ENCODE peak calls at places on chromosome 6, in ten cellular contexts. I, O, L, G, E, S, X, V, A and Y are unnamed samples. For H3K4me1, the result is how much of the 10 kb centered on the place peaks cover.

GRCh38 chr6:81969814-81970213 is 217.3 kb upstream of the TENT5A start:
- DNase-seq in S (no peak), G (no peak), V (no peak), O (no peak), E (no peak), A (peak), X (no peak), I (no peak), L (peak), Y (no peak)

GRCh38 chr6:166774770-166775169 is 147.7 kb upstream of the RPS6KA2 start:
- DNase-seq in E (no peak), L (no peak), G (no peak), A (no peak), X (no peak), S (no peak), I (no peak), O (no peak), V (no peak), Y (no peak)

GRCh38 chr6:156686429-156686939 is 90.7 kb upstream of the ARID1B start:
- DNase-seq in A (no peak), S (peak), V (peak), I (peak), E (no peak), G (peak), O (peak), L (no peak), X (peak), Y (peak)

GRCh38 chr6:32982702-32983492 is 14.5 kb downstream of the BRD2 start:
- DNase-seq in S (no peak), I (no peak), A (no peak), L (no peak), O (no peak), E (no peak), V (no peak), X (no peak), G (peak), Y (no peak)

GRCh38 chr6:159976844-159977241 is 8.0 kb downstream of the IGF2R start:
- DNase-seq in S (peak), I (no peak), E (no peak), G (no peak), O (no peak), A (no peak), X (no peak), V (no peak), L (no peak), Y (no peak)

GRCh38 chr6:28296520-28297060 is 15.2 kb downstream of the PGBD1 start:
- DNase-seq in I (no peak), O (no peak), E (no peak), V (no peak), A (no peak), S (no peak), G (no peak), X (no peak), L (no peak), Y (no peak)

GRCh38 chr6:40330301-40330721 is 256.9 kb downstream of the LRFN2 start:
- DNase-seq in O (no peak), G (no peak), X (no peak), I (no peak), E (no peak), L (no peak), S (no peak), A (no peak), V (no peak), Y (no peak)

GRCh38 chr6:26438000-26438399 is 2.3 kb upstream of the BTN3A3 start:
- DNase-seq in O (no peak), S (no peak), I (no peak), E (no peak), A (no peak), V (no peak), L (no peak), G (no peak), X (no peak), Y (no peak)

GRCh38 chr6:131116755-131117360 is 18.4 kb upstream of the AKAP7 start:
- DNase-seq in S (no peak), O (no peak), V (peak), G (no peak), I (peak), A (no peak), X (no peak), E (peak), L (no peak), Y (no peak)

GRCh38 chr6:16278048-16278724 is 39.8 kb downstream of the GMPR start:
- DNase-seq in I (no peak), L (no peak), S (no peak), G (no peak), E (no peak), A (no peak), X (no peak), V (no peak), O (no peak), Y (no peak)

GRCh38 chr6:140537211-140537610 is 1162.8 kb upstream of the CITED2 start:
- DNase-seq in O (no peak), L (no peak), X (no peak), I (no peak), A (no peak), E (no peak), G (no peak), S (no peak), V (no peak), Y (no peak)

GRCh38 chr6:154901856-154902552 is 93.1 kb upstream of the TIAM2 start:
- DNase-seq in O (no peak), I (no peak), E (no peak), V (no peak), A (no peak), S (no peak), G (no peak), L (no peak), X (no peak), Y (no peak)

GRCh38 chr6:128209771-128210170 is 308.9 kb upstream of the THEMIS start:
- DNase-seq in G (no peak), I (no peak), L (no peak), E (no peak), A (no peak), X (no peak), O (no peak), V (peak), S (no peak), Y (no peak)

GRCh38 chr6:89242574-89243330 is 25.6 kb upstream of the GABRR1 start:
- DNase-seq in A (no peak), O (no peak), S (no peak), L (peak), E (no peak), I (peak), X (peak), G (no peak), V (peak), Y (no peak)

GRCh38 chr6:108779521-108779920 is 68.7 kb upstream of the ARMC2 start:
- DNase-seq in G (no peak), E (no peak), S (no peak), X (no peak), A (no peak), L (no peak), I (no peak), O (no peak), V (no peak), Y (no peak)

GRCh38 chr6:84605308-84605707 is 159.1 kb downstream of the TBX18 start:
- DNase-seq in S (no peak), O (no peak), E (no peak), I (no peak), L (no peak), A (no peak), X (no peak), G (no peak), V (no peak), Y (no peak)

GRCh38 chr6:166435574-166435973 is 52.8 kb upstream of the MPC1 start:
- DNase-seq in A (peak), L (no peak), X (peak), O (no peak), S (no peak), E (no peak), V (no peak), I (no peak), G (peak), Y (no peak)

GRCh38 chr6:26159417-26160273 is 72.4 kb downstream of the HFE start:
- DNase-seq in E (no peak), S (no peak), L (no peak), O (no peak), G (no peak), X (no peak), I (no peak), A (no peak), V (no peak), Y (no peak)

GRCh38 chr6:21023210-21023609 is 489.0 kb downstream of the CDKAL1 start:
- DNase-seq in A (no peak), V (no peak), G (no peak), I (no peak), L (no peak), X (no peak), S (no peak), O (no peak), E (no peak), Y (no peak)

GRCh38 chr6:82976179-82976578 is 89.5 kb downstream of the UBE3D start:
- DNase-seq in I (no peak), O (no peak), L (no peak), S (no peak), G (no peak), E (no peak), A (no peak), X (no peak), V (no peak), Y (no peak)

GRCh38 chr6:19812512-19813119 is 24.6 kb upstream of the ID4 start:
- DNase-seq in S (no peak), E (peak), A (no peak), I (peak), X (no peak), G (no peak), L (no peak), O (no peak), V (peak), Y (no peak)

GRCh38 chr6:79426625-79427278 is 110.5 kb downstream of the LCA5 start:
- DNase-seq in V (no peak), S (no peak), L (no peak), I (no peak), O (no peak), A (no peak), G (no peak), E (no peak), X (no peak), Y (no peak)

GRCh38 chr6:44631968-44632367 is 244.5 kb downstream of the CDC5L start:
- DNase-seq in E (no peak), L (no peak), V (no peak), A (no peak), O (no peak), X (no peak), S (no peak), G (no peak), I (no peak), Y (no peak)

GRCh38 chr6:169144356-169144755 is 109.3 kb downstream of the THBS2 start:
- DNase-seq in V (no peak), A (no peak), G (no peak), I (no peak), L (no peak), X (no peak), E (no peak), O (no peak), S (no peak), Y (no peak)

GRCh38 chr6:96450082-96450759 is 71.4 kb upstream of the UFL1 start:
- DNase-seq in G (no peak), X (peak), I (no peak), E (no peak), A (no peak), L (no peak), V (no peak), O (no peak), S (no peak), Y (no peak)

GRCh38 chr6:105107207-105107606 is 72.6 kb downstream of the POPDC3 start:
- DNase-seq in I (no peak), E (no peak), L (no peak), O (no peak), S (no peak), V (no peak), A (no peak), X (no peak), G (no peak), Y (no peak)

GRCh38 chr6:153125032-153125431 is 6.0 kb downstream of the RGS17 start:
- DNase-seq in A (no peak), E (no peak), S (no peak), V (no peak), I (no peak), O (no peak), G (no peak), X (no peak), L (no peak), Y (no peak)

GRCh38 chr6:22227824-22228610 is 68.8 kb downstream of the PRL start:
- DNase-seq in S (no peak), E (no peak), V (no peak), A (no peak), O (no peak), L (no peak), G (no peak), I (no peak), X (no peak), Y (no peak)

GRCh38 chr6:129567374-129567773 is 142.6 kb downstream of the ARHGAP18 start:
- DNase-seq in G (no peak), V (peak), E (peak), L (peak), O (no peak), A (no peak), X (no peak), S (no peak), I (no peak), Y (no peak)

GRCh38 chr6:134520181-134521115 is 202.5 kb upstream of the SGK1 start:
- DNase-seq in L (no peak), G (no peak), V (no peak), O (no peak), A (no peak), E (no peak), X (no peak), I (no peak), S (no peak), Y (peak)

GRCh38 chr6:124869412-124869811 is 92.8 kb upstream of the RNF217 start:
- DNase-seq in O (no peak), G (no peak), V (no peak), S (no peak), E (no peak), X (no peak), I (no peak), L (no peak), A (no peak), Y (no peak)

GRCh38 chr6:219641-220198 is 72.6 kb upstream of the DUSP22 start:
- DNase-seq in E (peak), A (peak), V (peak), S (peak), G (peak), I (peak), L (no peak), O (no peak), X (peak), Y (no peak)
- H3K27ac ChIP-seq in E (no peak), A (no peak), V (peak), S (no peak), G (no peak), I (no peak), L (no peak), O (no peak), X (no peak), Y (no peak)

GRCh38 chr6:158808442-158808833 is 10.7 kb downstream of the EZR start:
- DNase-seq in L (no peak), E (no peak), S (no peak), A (no peak), G (peak), O (no peak), V (no peak), I (no peak), X (no peak), Y (no peak)
- H3K4me1 ChIP-seq in L (under half), E (under half), S (under half), A (half or more), G (half or more), O (half or more), V (half or more), I (half or more), X (under half), Y (under half)

DNA sequence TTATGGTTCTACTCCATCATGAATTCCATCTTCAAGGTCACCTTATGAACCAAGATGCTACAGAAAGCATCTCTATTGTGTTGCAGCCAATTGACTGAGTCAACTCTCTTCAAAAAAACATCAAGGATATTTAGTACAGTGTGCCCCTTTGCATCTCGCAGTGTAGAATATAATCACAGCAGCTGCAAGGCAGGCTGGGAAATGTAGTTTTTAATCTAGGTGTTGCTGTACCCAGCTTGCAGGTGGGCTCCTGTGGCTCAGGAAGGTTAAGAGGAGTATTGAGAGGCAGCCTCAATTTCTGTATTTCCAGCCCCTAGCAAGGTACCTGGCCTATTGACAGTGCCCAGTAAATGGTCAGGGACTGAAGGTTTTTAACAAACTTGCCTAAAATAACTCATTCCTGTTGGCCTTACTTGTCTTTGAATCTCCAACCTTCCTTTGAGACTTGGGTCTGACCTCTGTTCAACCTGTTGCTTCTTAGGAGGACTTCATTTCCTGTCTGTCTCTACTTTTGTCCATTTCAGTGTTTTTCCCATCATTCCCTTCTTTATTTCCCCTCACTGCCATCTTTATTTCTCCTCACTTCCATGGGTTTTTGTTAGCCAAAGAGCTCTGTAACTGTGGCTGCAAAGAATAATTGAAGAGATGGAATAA is 150.5 kb downstream of the DNAH8 start:
- DNase-seq in L (no peak), S (no peak), I (no peak), E (no peak), O (no peak), V (no peak), G (no peak), A (no peak), X (no peak), Y (no peak)
- TF ChIP-seq EP300 in L (no peak), S (no peak), I (no peak), E (no peak), O (no peak), V (no peak), G (no peak), A (no peak), X (no peak), Y (no peak)

DNA sequence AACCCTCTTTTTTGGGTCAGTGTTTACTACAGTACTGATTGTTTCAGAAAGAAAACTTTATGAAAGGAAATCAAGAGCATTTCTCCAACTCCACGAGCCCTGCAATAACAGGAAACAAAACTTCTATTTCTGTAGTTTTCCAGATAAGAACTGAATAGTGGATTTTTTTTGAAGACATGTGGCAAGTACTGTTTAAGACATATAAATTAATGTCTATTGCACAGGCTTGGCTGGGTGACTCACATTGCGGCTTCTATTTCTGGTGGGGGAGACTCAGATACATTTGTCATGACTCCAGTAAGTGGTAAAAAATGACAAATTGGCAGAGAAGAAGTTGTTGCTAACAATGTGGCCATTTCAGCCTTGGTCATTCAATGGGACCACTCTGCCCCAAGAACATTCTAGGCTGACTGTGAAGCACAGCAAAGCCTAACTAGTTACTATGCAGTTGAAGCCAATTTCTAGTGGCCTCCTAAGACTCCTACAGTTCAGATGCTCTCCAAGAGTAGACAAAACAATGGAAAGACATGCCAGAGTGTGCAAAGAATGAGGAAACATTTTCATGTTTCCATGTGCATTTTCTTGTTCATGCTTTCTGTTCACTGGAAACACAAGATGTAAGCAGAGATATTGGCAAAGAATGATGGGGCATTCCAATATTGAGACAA is 200.9 kb downstream of the EDN1 start:
- DNase-seq in A (no peak), X (no peak), E (no peak), V (no peak), G (no peak), L (no peak), S (no peak), O (no peak), I (no peak), Y (no peak)
- H3K27ac ChIP-seq in A (no peak), X (no peak), E (no peak), V (no peak), G (no peak), L (no peak), S (peak), O (no peak), I (peak), Y (no peak)

DNA sequence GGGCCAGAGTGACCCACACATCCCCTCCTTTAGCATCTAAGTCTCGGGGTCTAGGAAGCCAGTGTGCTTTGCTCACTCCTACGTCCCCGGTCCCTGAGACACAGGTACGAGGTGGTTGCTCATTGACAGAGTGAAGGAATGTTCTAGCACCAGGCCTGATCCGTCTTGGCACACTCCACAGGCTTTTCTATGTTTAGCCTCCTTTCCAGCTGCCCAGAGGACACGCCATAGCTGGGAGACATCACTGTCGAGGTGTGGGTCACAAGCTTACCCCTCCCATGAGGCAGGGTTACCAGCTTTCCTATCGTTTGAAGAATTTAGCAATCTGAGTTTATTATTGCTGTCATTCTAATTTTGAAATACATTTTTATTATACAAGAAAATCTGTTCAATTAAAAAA is 30.4 kb upstream of the IER3 start:
- DNase-seq in E (no peak), G (no peak), O (no peak), I (no peak), A (no peak), L (no peak), S (peak), X (no peak), V (no peak), Y (no peak)
- H3K4me1 ChIP-seq in E (under half), G (under half), O (under half), I (half or more), A (under half), L (under half), S (under half), X (under half), V (half or more), Y (under half)

GRCh38 chr6:103080497-103080896 is 1687.0 kb downstream of the GRIK2 start:
- DNase-seq in X (no peak), I (no peak), L (no peak), G (no peak), V (no peak), O (no peak), S (no peak), A (no peak), E (no peak), Y (no peak)
- TF ChIP-seq EP300 in X (no peak), I (no peak), L (no peak), G (no peak), V (no peak), O (no peak), S (no peak), A (no peak), E (no peak), Y (no peak)

DNA sequence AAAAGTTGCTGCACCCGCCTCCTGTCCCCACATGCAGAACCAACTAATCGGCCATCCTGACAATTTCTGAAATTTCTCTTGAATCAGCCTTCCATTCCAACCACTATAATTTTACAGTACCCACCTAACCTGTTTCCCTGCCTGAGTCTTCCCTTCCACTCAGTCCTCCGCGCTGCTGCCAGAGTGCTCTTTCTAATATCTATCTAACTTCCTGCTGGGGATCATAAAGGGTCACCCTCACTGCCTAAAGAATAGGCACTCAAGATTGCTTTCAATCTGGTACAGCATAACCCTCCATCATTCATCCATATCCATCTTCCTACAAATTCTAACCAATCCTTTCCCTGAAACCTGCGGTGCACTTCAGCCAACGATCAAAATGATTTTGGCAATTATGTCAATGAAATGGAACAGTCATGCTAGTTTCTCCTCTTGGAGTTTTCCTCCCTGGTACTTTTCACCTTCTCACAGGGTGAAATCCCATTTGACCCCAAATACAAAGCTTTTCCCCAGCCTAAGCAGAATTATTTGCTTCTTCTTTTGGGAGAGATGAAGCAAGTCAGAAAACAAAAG is 117.5 kb upstream of the BEND6 start:
- DNase-seq in L (no peak), A (no peak), E (no peak), V (no peak), O (no peak), X (no peak), I (no peak), G (no peak), S (no peak), Y (no peak)
- H3K27ac ChIP-seq in L (no peak), A (no peak), E (no peak), V (no peak), O (no peak), X (no peak), I (no peak), G (no peak), S (no peak), Y (no peak)